ENCODE peak calls at places on chromosomes 11 and 22, in six cellular contexts. E is HFFc6, Z is mesothelial cell of epicardium, X is LNCaP clone FGC, Q is AG04450, W is coronary artery. O is an unnamed sample.
A peak's percentile ranks its signal among the peaks of the same experiment; 100 is the strongest.

GRCh38 chr11:111589114-111589513 is 13.1 kb upstream of the SIK2 start:
- DNase-seq in Q (no peak), E (no peak), Z (no peak), X (no peak), W (no peak), O (no peak)

GRCh38 chr11:45450189-45450588 is 164.0 kb upstream of the SYT13 start:
- DNase-seq in W (no peak), Z (no peak), X (peak; percentile 0), E (peak; percentile 20), Q (no peak), O (no peak)

GRCh38 chr11:16252373-16252772 is 104.0 kb downstream of the SOX6 start:
- DNase-seq in X (no peak), W (no peak), Q (no peak), E (peak; percentile 16), Z (no peak), O (no peak)

GRCh38 chr11:27201454-27202302 is 161.1 kb downstream of the BBOX1 start:
- DNase-seq in Z (peak; percentile 87), W (no peak), Q (no peak), X (peak; percentile 98), E (peak; percentile 89), O (peak; percentile 41)

GRCh38 chr11:15707971-15708370 is 593.2 kb downstream of the INSC start:
- DNase-seq in X (peak; percentile 96), E (no peak), Z (no peak), Q (no peak), W (no peak), O (no peak)

GRCh38 chr11:120622189-120622912 is 110.8 kb downstream of the GRIK4 start:
- DNase-seq in W (no peak), Q (no peak), Z (no peak), X (no peak), E (no peak), O (peak; percentile 43)

GRCh38 chr22:27973851-27974250 is 54.8 kb upstream of the PITPNB start:
- DNase-seq in E (no peak), X (no peak), W (no peak), Z (no peak), Q (no peak), O (no peak)

GRCh38 chr11:65829459-65829858 is 4.3 kb upstream of the SNX32 start:
- DNase-seq in X (no peak), Z (no peak), Q (no peak), E (no peak), W (no peak), O (no peak)

GRCh38 chr11:47179655-47179991 is 2.9 kb upstream of the ARFGAP2 start:
- DNase-seq in Q (no peak), Z (no peak), E (peak; percentile 33), X (no peak), W (no peak), O (peak; percentile 83)

GRCh38 chr11:47908198-47908597 is 60.0 kb upstream of the NUP160 start:
- DNase-seq in W (no peak), Z (no peak), E (no peak), Q (no peak), X (no peak), O (no peak)

GRCh38 chr22:29758959-29759358 is 7.8 kb downstream of the ZMAT5 start:
- DNase-seq in Z (no peak), W (no peak), X (no peak), E (no peak), Q (no peak), O (no peak)

GRCh38 chr11:31956310-31956709 is 134.6 kb upstream of the RCN1 start:
- DNase-seq in W (no peak), Z (no peak), X (no peak), E (peak; percentile 38), Q (no peak), O (no peak)

GRCh38 chr11:76591416-76591815 is 79.1 kb downstream of the LRRC32 start:
- DNase-seq in Z (no peak), W (no peak), E (no peak), Q (no peak), X (no peak), O (no peak)

GRCh38 chr11:5605849-5606248 is 9.4 kb downstream of the TRIM6 start:
- DNase-seq in Q (peak; percentile 59), E (peak; percentile 96), W (no peak), Z (no peak), X (no peak), O (peak; percentile 18)

GRCh38 chr11:36441610-36442208 is 68.4 kb downstream of the TRAF6 start:
- DNase-seq in Q (no peak), X (no peak), E (no peak), Z (no peak), W (no peak), O (no peak)

GRCh38 chr22:50141891-50142363 is 28.6 kb upstream of the PANX2 start:
- DNase-seq in X (peak; percentile 76), Q (peak; percentile 29), Z (no peak), W (peak; percentile 54), E (no peak), O (no peak)

DNA sequence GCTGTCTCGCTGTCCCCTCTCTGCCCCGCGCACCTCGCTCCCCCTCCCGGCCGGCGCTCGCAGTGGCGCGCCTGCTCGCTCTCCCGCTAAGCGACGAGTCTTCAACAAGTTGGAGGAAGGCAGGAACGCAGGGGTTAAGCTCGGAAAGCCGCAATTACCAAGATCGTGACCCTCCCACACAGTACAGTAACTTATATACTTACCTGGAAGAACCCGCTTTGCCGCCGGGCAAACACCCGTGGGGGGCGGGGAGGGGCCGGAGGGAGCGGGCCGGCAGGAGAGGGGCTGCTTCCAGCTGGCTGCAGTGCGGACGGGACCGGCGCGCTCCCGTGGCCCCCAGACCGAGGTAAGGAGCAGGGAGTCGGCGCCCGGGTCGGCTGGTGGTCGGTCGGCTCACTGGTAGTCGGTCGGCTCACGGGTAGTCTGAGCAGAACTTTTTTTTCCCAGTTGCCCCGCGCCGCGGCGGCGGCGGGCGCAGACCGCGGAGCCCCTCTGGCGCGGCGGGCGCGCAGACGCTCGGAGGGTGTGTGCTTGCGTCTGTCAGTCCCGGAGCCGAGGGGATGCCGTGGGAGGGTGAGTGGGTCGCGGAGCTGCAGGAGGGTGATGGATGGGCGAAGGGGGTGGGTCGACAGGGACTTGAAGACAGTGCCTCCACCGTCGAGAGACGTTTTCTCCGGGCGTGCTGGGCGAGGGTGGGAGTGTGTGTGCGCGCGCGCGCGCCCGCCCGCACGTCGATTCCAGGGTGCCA is 101.2 kb upstream of the HSD17B12 start:
- DNase-seq in Z (no peak), Q (no peak), X (no peak), W (no peak), E (no peak), O (peak; percentile 35)
- TF ChIP-seq CTCF in Z (no peak), Q (peak; percentile 41), X (peak; percentile 34), W (no peak), E (peak; percentile 68), O (peak; percentile 30)

GRCh38 chr11:68211546-68211945 is 1.6 kb downstream of the KMT5B start:
- DNase-seq in W (no peak), Q (no peak), X (no peak), E (no peak), Z (no peak), O (no peak)

GRCh38 chr11:68214173-68215086 is 1.3 kb upstream of the KMT5B start:
- DNase-seq in Q (no peak), X (no peak), W (no peak), E (no peak), Z (peak; percentile 56), O (no peak)

GRCh38 chr11:68213135-68213515 is at the start of gene KMT5B:
- DNase-seq in E (no peak), Q (peak; percentile 39), W (no peak), X (no peak), Z (peak; percentile 81), O (no peak)

GRCh38 chr11:68213555-68214172 is 568 bp upstream of the KMT5B start:
- DNase-seq in W (peak; percentile 85), E (peak; percentile 90), X (peak; percentile 90), Q (peak; percentile 94), Z (peak; percentile 91), O (peak; percentile 97)

GRCh38 chr11:68212421-68213134 is 518 bp downstream of the KMT5B start:
- DNase-seq in X (no peak), Q (peak; percentile 43), E (peak; percentile 67), Z (peak; percentile 62), W (peak; percentile 83), O (peak; percentile 80)
- TF ChIP-seq CTCF in X (peak; percentile 49), Q (peak; percentile 5), E (peak; percentile 44), Z (no peak), W (no peak), O (peak; percentile 14)

DNA sequence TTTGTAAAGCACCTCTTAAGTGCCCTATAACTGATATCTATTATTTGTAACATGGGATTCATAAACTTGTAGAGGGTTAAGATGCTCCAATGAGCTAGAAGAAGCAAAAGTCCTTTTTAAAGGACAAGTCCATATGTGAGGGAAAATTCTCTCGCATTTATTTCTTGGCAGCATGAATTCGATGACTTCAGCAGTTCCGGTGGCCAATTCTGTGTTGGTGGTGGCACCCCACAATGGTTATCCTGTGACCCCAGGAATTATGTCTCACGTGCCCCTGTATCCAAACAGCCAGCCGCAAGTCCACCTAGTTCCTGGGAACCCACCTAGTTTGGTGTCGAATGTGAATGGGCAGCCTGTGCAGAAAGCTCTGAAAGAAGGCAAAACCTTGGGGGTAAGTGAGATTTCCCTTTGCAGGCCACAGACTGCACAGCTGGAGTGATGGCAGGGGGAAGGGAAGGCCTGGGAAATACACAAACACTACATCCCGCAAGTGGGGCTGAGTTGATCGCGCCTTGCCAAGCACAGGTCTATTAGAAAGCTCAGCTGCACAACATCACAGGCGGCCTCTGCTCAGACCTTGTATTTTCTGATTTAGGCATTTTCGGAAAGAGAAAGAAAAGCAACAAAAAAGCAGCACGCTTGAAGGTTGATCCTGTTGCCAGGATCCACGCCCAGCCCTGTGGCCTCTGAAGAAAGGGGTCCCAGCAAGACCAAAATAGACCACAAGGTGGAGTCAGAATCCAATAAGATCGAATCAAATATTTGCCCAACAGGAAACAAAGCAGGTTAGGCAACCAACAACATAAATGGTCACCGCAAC is 1.5 kb downstream of the MS4A8 start:
- DNase-seq in Z (no peak), W (no peak), Q (no peak), X (peak; percentile 68), E (no peak), O (peak; percentile 32)
- TF ChIP-seq CTCF in Z (peak; percentile 59), W (no peak), Q (peak; percentile 17), X (peak; percentile 71), E (peak; percentile 56), O (peak; percentile 72)

GRCh38 chr22:20948450-20948849 is 18.6 kb upstream of the AIFM3 start:
- DNase-seq in E (no peak), Q (no peak), W (no peak), X (no peak), Z (no peak), O (no peak)

GRCh38 chr22:20951151-20951931 is 15.7 kb upstream of the AIFM3 start:
- DNase-seq in X (no peak), W (no peak), Z (no peak), E (no peak), Q (no peak), O (no peak)

GRCh38 chr22:20948989-20949388 is 18.1 kb upstream of the AIFM3 start:
- DNase-seq in Q (no peak), X (no peak), W (no peak), E (no peak), Z (no peak), O (no peak)

GRCh38 chr22:20951932-20952380 is 15.1 kb upstream of the AIFM3 start:
- DNase-seq in Q (no peak), E (no peak), W (no peak), X (no peak), Z (no peak), O (no peak)

DNA sequence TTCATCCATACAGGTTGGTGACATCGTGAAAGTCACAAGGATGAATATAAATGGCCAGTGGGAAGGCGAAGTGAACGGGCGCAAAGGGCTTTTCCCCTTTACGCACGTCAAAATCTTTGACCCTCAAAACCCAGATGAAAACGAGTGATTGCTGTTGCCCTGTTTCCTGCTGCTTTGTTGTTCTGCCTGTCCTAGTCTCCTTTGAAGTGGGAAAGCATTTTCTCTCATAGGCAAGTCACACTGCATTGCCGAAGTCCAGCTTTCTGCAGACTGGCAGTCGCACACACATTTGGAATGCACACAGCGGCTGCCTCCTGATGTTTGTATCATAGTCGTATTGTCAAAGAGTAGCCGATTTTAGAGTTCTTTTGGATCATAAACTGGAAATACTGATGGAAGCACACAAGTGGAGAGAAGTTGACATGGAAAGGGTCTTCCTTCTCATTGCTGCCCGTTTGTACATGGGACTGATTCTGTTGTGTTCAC is 17.3 kb upstream of the AIFM3 start:
- DNase-seq in X (no peak), W (no peak), E (no peak), Q (no peak), Z (no peak), O (no peak)
- TF ChIP-seq CTCF in X (no peak), W (no peak), E (no peak), Q (no peak), Z (no peak), O (no peak)